ENCODE peak calls at places on chromosomes 12 and 14, in nine cellular contexts. Z is transverse colon, U is sigmoid colon, M is upper lobe of left lung, D is ovary, Y is stomach, X is tibial nerve, H is HepG2, I is SK-N-SH. C is an unnamed sample. For H3K27me3, the result is how much of the 10 kb centered on the place peaks cover.

GRCh38 chr12:65876898-65877721 is 52.8 kb downstream of the HMGA2 start:
- DNase-seq in Z (no peak), U (no peak), M (no peak), D (peak), Y (peak), X (no peak), H (peak), I (no peak), C (no peak)

GRCh38 chr12:126290456-126290855 is 1225.2 kb downstream of the AACS start:
- DNase-seq in Z (no peak), U (no peak), M (no peak), D (no peak), Y (no peak), X (no peak), H (no peak), I (no peak), C (no peak)

GRCh38 chr14:89185919-89186849 is 230.8 kb downstream of the FOXN3 start:
- DNase-seq in Z (no peak), U (no peak), M (no peak), D (no peak), Y (no peak), X (no peak), H (no peak), I (no peak), C (no peak)

GRCh38 chr14:71566276-71566675 is 366.0 kb upstream of the RGS6 start:
- DNase-seq in Z (no peak), U (no peak), M (no peak), D (no peak), Y (no peak), X (no peak), H (no peak), I (no peak), C (no peak)

GRCh38 chr12:69623970-69624369 is 13.3 kb upstream of the LRRC10 start:
- DNase-seq in Z (no peak), U (no peak), M (peak), D (peak), Y (peak), X (no peak), H (no peak), I (peak), C (no peak)

GRCh38 chr14:50039734-50040400 is 76.5 kb downstream of the VCPKMT start:
- DNase-seq in Z (no peak), U (no peak), M (no peak), D (no peak), Y (no peak), X (no peak), H (peak), I (no peak), C (no peak)

GRCh38 chr12:33825986-33826602 is 196.2 kb upstream of the ALG10 start:
- DNase-seq in Z (no peak), U (no peak), M (no peak), D (no peak), Y (no peak), X (no peak), H (no peak), I (no peak), C (no peak)

GRCh38 chr12:2295941-2296461 is 243.2 kb downstream of the CACNA1C start:
- DNase-seq in Z (no peak), U (peak), M (no peak), D (no peak), Y (no peak), X (no peak), H (no peak), I (no peak), C (no peak)

GRCh38 chr12:52370906-52371608 is 3.8 kb upstream of the KRT85 start:
- DNase-seq in Z (peak), U (peak), M (no peak), D (peak), Y (no peak), X (peak), H (no peak), I (no peak), C (peak)

GRCh38 chr14:94768521-94769412 is 1.1 kb downstream of the GSC start:
- DNase-seq in Z (no peak), U (peak), M (peak), D (peak), Y (no peak), X (peak), H (no peak), I (no peak), C (no peak)

GRCh38 chr12:3216726-3217682 is 139.8 kb downstream of the TSPAN9 start:
- DNase-seq in Z (no peak), U (no peak), M (no peak), D (no peak), Y (no peak), X (no peak), H (no peak), I (no peak), C (no peak)

GRCh38 chr12:53124352-53124723 is 21.1 kb downstream of the SOAT2 start:
- DNase-seq in Z (no peak), U (no peak), M (no peak), D (no peak), Y (no peak), X (no peak), H (no peak), I (no peak), C (peak)

GRCh38 chr12:130017571-130018449 is 114.0 kb upstream of the TMEM132D start:
- DNase-seq in Z (no peak), U (peak), M (peak), D (peak), Y (no peak), X (no peak), H (no peak), I (peak), C (no peak)

GRCh38 chr12:79006306-79006705 is 141.7 kb downstream of the SYT1 start:
- DNase-seq in Z (no peak), U (no peak), M (no peak), D (no peak), Y (no peak), X (no peak), H (no peak), I (no peak), C (no peak)

GRCh38 chr12:6096527-6096926 is 27.9 kb downstream of the VWF start:
- DNase-seq in Z (no peak), U (no peak), M (no peak), D (no peak), Y (no peak), X (no peak), H (no peak), I (no peak), C (no peak)

GRCh38 chr12:100403446-100403845 is 46.6 kb downstream of the SLC17A8 start:
- DNase-seq in Z (no peak), U (no peak), M (no peak), D (no peak), Y (no peak), X (no peak), H (no peak), I (no peak), C (no peak)

GRCh38 chr14:24721772-24722171 is 87.8 kb upstream of the GZMB start:
- DNase-seq in Z (no peak), U (no peak), M (no peak), D (no peak), Y (no peak), X (no peak), H (no peak), I (no peak), C (no peak)

GRCh38 chr12:53170245-53170644 is 10.3 kb upstream of the ZNF740 start:
- DNase-seq in Z (no peak), U (no peak), M (no peak), D (no peak), Y (peak), X (no peak), H (no peak), I (no peak), C (no peak)

GRCh38 chr12:40104461-40105264 is 1.2 kb downstream of the SLC2A13 start:
- DNase-seq in Z (peak), U (peak), M (no peak), D (no peak), Y (no peak), X (no peak), H (no peak), I (no peak), C (no peak)

GRCh38 chr14:68951800-68952540 is 27.1 kb downstream of the ACTN1 start:
- DNase-seq in Z (no peak), U (peak), M (peak), D (peak), Y (no peak), X (no peak), H (no peak), I (peak), C (no peak)

GRCh38 chr12:1644523-1645438 is 15.8 kb downstream of the WNT5B start:
- DNase-seq in Z (peak), U (peak), M (no peak), D (peak), Y (peak), X (peak), H (no peak), I (peak), C (no peak)

GRCh38 chr14:76133103-76133502 is 18.6 kb upstream of the GPATCH2L start:
- DNase-seq in Z (no peak), U (no peak), M (no peak), D (no peak), Y (no peak), X (no peak), H (peak), I (no peak), C (no peak)

GRCh38 chr12:16063728-16064127 is 152.6 kb downstream of the DERA start:
- DNase-seq in Z (no peak), U (no peak), M (no peak), D (no peak), Y (no peak), X (no peak), H (no peak), I (no peak), C (no peak)

GRCh38 chr14:97408937-97409860 is 612.0 kb downstream of the VRK1 start:
- DNase-seq in Z (no peak), U (no peak), M (no peak), D (no peak), Y (no peak), X (no peak), H (no peak), I (no peak), C (no peak)

GRCh38 chr12:108701779-108702435 is 29.4 kb downstream of the CORO1C start:
- DNase-seq in Z (no peak), U (no peak), M (no peak), D (no peak), Y (no peak), X (no peak), H (no peak), I (no peak), C (peak)

GRCh38 chr14:91946313-91947195 is 940 bp downstream of the FBLN5 start:
- DNase-seq in Z (no peak), U (no peak), M (no peak), D (no peak), Y (no peak), X (no peak), H (no peak), I (no peak), C (no peak)

GRCh38 chr14:70808023-70808401 is 1.3 kb downstream of the MAP3K9 start:
- DNase-seq in Z (peak), U (no peak), M (no peak), D (no peak), Y (peak), X (no peak), H (peak), I (peak), C (no peak)

GRCh38 chr14:34843011-34843554 is 32.1 kb downstream of the BAZ1A start:
- DNase-seq in Z (no peak), U (no peak), M (no peak), D (no peak), Y (no peak), X (no peak), H (peak), I (peak), C (no peak)

GRCh38 chr14:36496346-36496745 is 23.7 kb downstream of the NKX2-1 start:
- DNase-seq in Z (no peak), U (no peak), M (no peak), D (no peak), Y (no peak), X (no peak), H (no peak), I (no peak), C (no peak)
- H3K27me3 ChIP-seq in Z (half or more), U (under half), M (under half), D (under half), Y (half or more), X (under half), H (under half), I (under half), C (under half)

GRCh38 chr12:124756151-124756550 is 107.5 kb downstream of the SCARB1 start:
- DNase-seq in Z (no peak), U (no peak), M (no peak), D (no peak), Y (no peak), X (no peak), H (no peak), I (no peak), C (no peak)
- TF ChIP-seq EP300 in Z (no peak), U (no peak), M (no peak), D (no peak), Y (no peak), X (no peak), H (no peak), I (no peak), C (no peak)

GRCh38 chr12:97465012-97465345 is 2.4 kb downstream of the RMST start:
- DNase-seq in Z (no peak), U (no peak), M (no peak), D (no peak), Y (no peak), X (no peak), H (no peak), I (no peak), C (no peak)
- H3K27me3 ChIP-seq in Z (under half), U (under half), M (under half), D (under half), Y (under half), X (under half), H (under half), I (under half), C (under half)

GRCh38 chr12:24931666-24932405 is 17.1 kb downstream of the BCAT1 start:
- DNase-seq in Z (no peak), U (no peak), M (no peak), D (no peak), Y (no peak), X (no peak), H (no peak), I (no peak), C (peak)
- TF ChIP-seq EP300 in Z (no peak), U (no peak), M (no peak), D (no peak), Y (no peak), X (peak), H (no peak), I (no peak), C (no peak)

GRCh38 chr12:57216014-57216891 is at the start of gene NXPH4:
- DNase-seq in Z (peak), U (no peak), M (peak), D (peak), Y (peak), X (no peak), H (no peak), I (peak), C (no peak)
- H3K27me3 ChIP-seq in Z (half or more), U (half or more), M (under half), D (under half), Y (half or more), X (under half), H (under half), I (under half), C (under half)

GRCh38 chr12:50765325-50765911 is 1.5 kb downstream of the ATF1 start:
- DNase-seq in Z (peak), U (no peak), M (no peak), D (no peak), Y (peak), X (no peak), H (peak), I (peak), C (no peak)
- TF ChIP-seq EP300 in Z (no peak), U (no peak), M (no peak), D (no peak), Y (no peak), X (no peak), H (no peak), I (no peak), C (no peak)

GRCh38 chr12:132276720-132277373 is 52.5 kb downstream of the GALNT9 start:
- DNase-seq in Z (no peak), U (no peak), M (no peak), D (no peak), Y (no peak), X (no peak), H (no peak), I (no peak), C (no peak)
- H3K27me3 ChIP-seq in Z (under half), U (under half), M (under half), D (under half), Y (half or more), X (under half), H (under half), I (half or more), C (under half)

GRCh38 chr12:80041071-80041470 is 58.3 kb upstream of the OTOGL start:
- DNase-seq in Z (no peak), U (no peak), M (no peak), D (no peak), Y (no peak), X (no peak), H (no peak), I (no peak), C (no peak)

GRCh38 chr12:80041691-80042090 is 57.6 kb upstream of the OTOGL start:
- DNase-seq in Z (no peak), U (no peak), M (no peak), D (no peak), Y (no peak), X (no peak), H (no peak), I (no peak), C (no peak)

GRCh38 chr12:80040075-80040738 is 59.1 kb upstream of the OTOGL start:
- DNase-seq in Z (no peak), U (no peak), M (no peak), D (no peak), Y (no peak), X (no peak), H (no peak), I (no peak), C (no peak)

GRCh38 chr12:80045594-80045993 is 53.7 kb upstream of the OTOGL start:
- DNase-seq in Z (no peak), U (no peak), M (no peak), D (no peak), Y (no peak), X (no peak), H (no peak), I (no peak), C (no peak)

DNA sequence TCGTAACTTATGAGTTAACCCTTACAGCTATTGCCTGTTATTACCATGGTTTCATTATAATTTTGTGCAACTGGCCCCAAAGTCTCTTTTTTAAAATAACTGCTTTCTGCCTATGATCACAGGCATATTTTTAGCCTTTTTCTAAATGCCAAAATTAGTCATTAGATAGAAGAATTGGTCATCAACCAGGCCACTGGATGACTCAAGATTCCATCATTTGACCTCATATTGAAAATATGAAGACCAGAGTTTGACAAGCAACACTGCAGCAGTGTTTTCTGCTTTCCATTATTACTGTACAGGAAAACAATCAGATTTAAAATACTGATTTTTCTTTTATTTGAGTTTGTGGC is 54.7 kb upstream of the OTOGL start:
- DNase-seq in Z (no peak), U (no peak), M (no peak), D (no peak), Y (no peak), X (no peak), H (no peak), I (no peak), C (no peak)
- TF ChIP-seq EP300 in Z (no peak), U (no peak), M (no peak), D (no peak), Y (no peak), X (no peak), H (no peak), I (peak), C (no peak)

DNA sequence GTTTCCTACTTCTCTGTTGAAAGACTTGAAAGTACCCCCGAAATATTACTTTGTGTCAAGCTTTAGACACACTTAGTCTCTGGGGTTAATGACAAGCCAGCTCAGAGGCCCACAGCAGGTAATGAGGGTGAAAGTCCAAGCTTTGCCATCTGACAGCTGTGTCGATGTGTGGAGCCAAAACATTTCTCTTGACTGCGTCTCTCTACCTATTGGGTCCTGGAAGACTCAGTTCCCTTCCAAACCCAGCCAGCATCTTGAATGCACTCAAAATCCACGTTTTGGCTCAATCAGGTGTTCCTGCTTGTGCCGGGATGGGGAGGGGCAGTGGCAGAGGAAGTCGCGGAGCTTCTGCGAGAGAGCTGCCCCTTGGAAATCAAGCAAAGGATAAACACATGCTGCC is 3.2 kb downstream of the PLXNC1 start:
- DNase-seq in Z (peak), U (no peak), M (no peak), D (no peak), Y (no peak), X (no peak), H (peak), I (no peak), C (no peak)
- H3K27me3 ChIP-seq in Z (under half), U (under half), M (under half), D (under half), Y (half or more), X (under half), H (under half), I (half or more), C (under half)

GRCh38 chr12:123264642-123265041 is 7.0 kb downstream of the CDK2AP1 start:
- DNase-seq in Z (no peak), U (no peak), M (no peak), D (peak), Y (no peak), X (no peak), H (peak), I (peak), C (no peak)
- TF ChIP-seq EP300 in Z (no peak), U (no peak), M (no peak), D (no peak), Y (no peak), X (no peak), H (no peak), I (no peak), C (no peak)